ENCODE peak calls at places on chromosomes 3 and 15, in ten cellular contexts. One of them, this sample, is unnamed.

GRCh38 chr15:50411870-50412269 is 12.3 kb upstream of the USP8 start:
- DNase-seq in transverse colon: no peak
- DNase-seq in endothelial cell: no peak
- DNase-seq in stimulated activated CD4-positive, alpha-beta T cell treated with anti-CD3 and anti-CD28 coated beads, Interleukin-2, amount 100 ng/mL, for 4 hours: no peak
- DNase-seq in DMS53: no peak
- DNase-seq in stimulated activated CD8-positive, alpha-beta memory T cell treated with anti-CD3 and anti-CD28 coated beads, Interleukin-15, amount 100 ng/mL, for 1 hour: no peak
- DNase-seq in NCI-H774: no peak
- DNase-seq in A549: no peak
- DNase-seq in right lobe of liver: no peak
- DNase-seq in Caco-2: no peak
- DNase-seq in this sample: no peak

GRCh38 chr15:85760049-85760448 is 34.7 kb downstream of the KLHL25 start:
- DNase-seq in transverse colon: no peak
- DNase-seq in endothelial cell: no peak
- DNase-seq in stimulated activated CD4-positive, alpha-beta T cell treated with anti-CD3 and anti-CD28 coated beads, Interleukin-2, amount 100 ng/mL, for 4 hours: no peak
- DNase-seq in DMS53: no peak
- DNase-seq in stimulated activated CD8-positive, alpha-beta memory T cell treated with anti-CD3 and anti-CD28 coated beads, Interleukin-15, amount 100 ng/mL, for 1 hour: no peak
- DNase-seq in NCI-H774: no peak
- DNase-seq in A549: no peak
- DNase-seq in right lobe of liver: no peak
- DNase-seq in Caco-2: no peak
- DNase-seq in this sample: no peak

GRCh38 chr3:122184591-122184929 is 1.1 kb downstream of the CASR start:
- DNase-seq in transverse colon: no peak
- DNase-seq in endothelial cell: peak; percentile 5
- DNase-seq in stimulated activated CD4-positive, alpha-beta T cell treated with anti-CD3 and anti-CD28 coated beads, Interleukin-2, amount 100 ng/mL, for 4 hours: no peak
- DNase-seq in DMS53: no peak
- DNase-seq in stimulated activated CD8-positive, alpha-beta memory T cell treated with anti-CD3 and anti-CD28 coated beads, Interleukin-15, amount 100 ng/mL, for 1 hour: no peak
- DNase-seq in NCI-H774: no peak
- DNase-seq in A549: no peak
- DNase-seq in right lobe of liver: no peak
- DNase-seq in Caco-2: no peak
- DNase-seq in this sample: no peak

GRCh38 chr15:41775651-41776050 is 1.4 kb downstream of the MAPKBP1 start:
- DNase-seq in transverse colon: no peak
- DNase-seq in endothelial cell: no peak
- DNase-seq in stimulated activated CD4-positive, alpha-beta T cell treated with anti-CD3 and anti-CD28 coated beads, Interleukin-2, amount 100 ng/mL, for 4 hours: no peak
- DNase-seq in DMS53: no peak
- DNase-seq in stimulated activated CD8-positive, alpha-beta memory T cell treated with anti-CD3 and anti-CD28 coated beads, Interleukin-15, amount 100 ng/mL, for 1 hour: no peak
- DNase-seq in NCI-H774: no peak
- DNase-seq in A549: no peak
- DNase-seq in right lobe of liver: no peak
- DNase-seq in Caco-2: no peak
- DNase-seq in this sample: no peak

GRCh38 chr3:154421067-154421466 is 8.9 kb downstream of the GPR149 start:
- DNase-seq in transverse colon: no peak
- DNase-seq in endothelial cell: peak; percentile 36
- DNase-seq in stimulated activated CD4-positive, alpha-beta T cell treated with anti-CD3 and anti-CD28 coated beads, Interleukin-2, amount 100 ng/mL, for 4 hours: no peak
- DNase-seq in DMS53: peak; percentile 4
- DNase-seq in stimulated activated CD8-positive, alpha-beta memory T cell treated with anti-CD3 and anti-CD28 coated beads, Interleukin-15, amount 100 ng/mL, for 1 hour: no peak
- DNase-seq in NCI-H774: no peak
- DNase-seq in A549: no peak
- DNase-seq in right lobe of liver: no peak
- DNase-seq in Caco-2: no peak
- DNase-seq in this sample: no peak

GRCh38 chr3:124558898-124559649 is 171.2 kb upstream of the UMPS start:
- DNase-seq in transverse colon: peak; percentile 79
- DNase-seq in endothelial cell: no peak
- DNase-seq in stimulated activated CD4-positive, alpha-beta T cell treated with anti-CD3 and anti-CD28 coated beads, Interleukin-2, amount 100 ng/mL, for 4 hours: no peak
- DNase-seq in DMS53: peak; percentile 51
- DNase-seq in stimulated activated CD8-positive, alpha-beta memory T cell treated with anti-CD3 and anti-CD28 coated beads, Interleukin-15, amount 100 ng/mL, for 1 hour: no peak
- DNase-seq in NCI-H774: no peak
- DNase-seq in A549: peak; percentile 36
- DNase-seq in right lobe of liver: peak; percentile 58
- DNase-seq in Caco-2: no peak
- DNase-seq in this sample: peak; percentile 6

GRCh38 chr3:144754076-144754783 is 782.6 kb downstream of the DIPK2A start:
- DNase-seq in transverse colon: no peak
- DNase-seq in endothelial cell: no peak
- DNase-seq in stimulated activated CD4-positive, alpha-beta T cell treated with anti-CD3 and anti-CD28 coated beads, Interleukin-2, amount 100 ng/mL, for 4 hours: no peak
- DNase-seq in DMS53: no peak
- DNase-seq in stimulated activated CD8-positive, alpha-beta memory T cell treated with anti-CD3 and anti-CD28 coated beads, Interleukin-15, amount 100 ng/mL, for 1 hour: no peak
- DNase-seq in NCI-H774: peak; percentile 48
- DNase-seq in A549: no peak
- DNase-seq in right lobe of liver: no peak
- DNase-seq in Caco-2: no peak
- DNase-seq in this sample: no peak

GRCh38 chr3:135982922-135983581 is 17.5 kb downstream of the PPP2R3A start:
- DNase-seq in transverse colon: no peak
- DNase-seq in endothelial cell: no peak
- DNase-seq in stimulated activated CD4-positive, alpha-beta T cell treated with anti-CD3 and anti-CD28 coated beads, Interleukin-2, amount 100 ng/mL, for 4 hours: no peak
- DNase-seq in DMS53: no peak
- DNase-seq in stimulated activated CD8-positive, alpha-beta memory T cell treated with anti-CD3 and anti-CD28 coated beads, Interleukin-15, amount 100 ng/mL, for 1 hour: no peak
- DNase-seq in NCI-H774: no peak
- DNase-seq in A549: no peak
- DNase-seq in right lobe of liver: no peak
- DNase-seq in Caco-2: no peak
- DNase-seq in this sample: no peak

GRCh38 chr15:90860450-90860849 is 7.9 kb upstream of the FURIN start:
- DNase-seq in transverse colon: no peak
- DNase-seq in endothelial cell: no peak
- DNase-seq in stimulated activated CD4-positive, alpha-beta T cell treated with anti-CD3 and anti-CD28 coated beads, Interleukin-2, amount 100 ng/mL, for 4 hours: no peak
- DNase-seq in DMS53: peak; percentile 43
- DNase-seq in stimulated activated CD8-positive, alpha-beta memory T cell treated with anti-CD3 and anti-CD28 coated beads, Interleukin-15, amount 100 ng/mL, for 1 hour: no peak
- DNase-seq in NCI-H774: no peak
- DNase-seq in A549: no peak
- DNase-seq in right lobe of liver: peak; percentile 86
- DNase-seq in Caco-2: no peak
- DNase-seq in this sample: no peak